ENCODE peak calls at places on chromosomes 2 and 18, in four cellular contexts. M, Y, B and R are unnamed samples.
A peak's percentile ranks its signal among the peaks of the same experiment; 100 is the strongest.

GRCh38 chr2:29532451-29532850 is 388.9 kb downstream of the ALK start:
- DNase-seq in M (no peak), Y (no peak), B (no peak), R (no peak)

GRCh38 chr2:226115102-226115831 is 684.4 kb downstream of the IRS1 start:
- DNase-seq in M (no peak), Y (peak; percentile 95), B (no peak), R (peak; percentile 89)

GRCh38 chr2:234081970-234082822 is 31.7 kb downstream of the SPP2 start:
- DNase-seq in M (no peak), Y (no peak), B (no peak), R (no peak)

GRCh38 chr2:9613291-9613690 is 17.5 kb downstream of the YWHAQ start:
- DNase-seq in M (no peak), Y (peak; percentile 84), B (no peak), R (peak; percentile 65)

GRCh38 chr18:12703714-12704113 is 872 bp downstream of the PSMG2 start:
- DNase-seq in M (no peak), Y (peak; percentile 74), B (no peak), R (no peak)

GRCh38 chr2:328761-329160 is 40.9 kb upstream of the ALKAL2 start:
- DNase-seq in M (no peak), Y (no peak), B (no peak), R (no peak)

GRCh38 chr2:126761981-126762878 is 106.3 kb downstream of the GYPC start:
- DNase-seq in M (peak; percentile 14), Y (no peak), B (no peak), R (no peak)

GRCh38 chr2:229586746-229587705 is 127.3 kb downstream of the DNER start:
- DNase-seq in M (peak; percentile 16), Y (peak; percentile 88), B (peak; percentile 70), R (peak; percentile 46)

GRCh38 chr18:8361941-8362471 is 247.2 kb upstream of the RAB12 start:
- DNase-seq in M (no peak), Y (no peak), B (no peak), R (no peak)

GRCh38 chr2:160719116-160719515 is 225.5 kb upstream of the RBMS1 start:
- DNase-seq in M (no peak), Y (peak; percentile 68), B (no peak), R (no peak)

GRCh38 chr2:54459037-54459441 is 2.9 kb downstream of the SPTBN1 start:
- DNase-seq in M (no peak), Y (peak; percentile 90), B (no peak), R (no peak)

GRCh38 chr2:8329660-8330622 is 351.9 kb upstream of the ID2 start:
- DNase-seq in M (no peak), Y (no peak), B (no peak), R (no peak)

GRCh38 chr2:150485871-150486538 is 1.5 kb downstream of the RND3 start:
- DNase-seq in M (no peak), Y (peak; percentile 92), B (peak; percentile 57), R (no peak)

GRCh38 chr2:173021939-173022371 is 53.7 kb upstream of the MAP3K20 start:
- DNase-seq in M (no peak), Y (peak; percentile 72), B (peak; percentile 49), R (no peak)

GRCh38 chr2:45011621-45012602 is 2.7 kb upstream of the SIX2 start:
- DNase-seq in M (no peak), Y (peak; percentile 28), B (no peak), R (no peak)

GRCh38 chr18:57497372-57498294 is 62.5 kb downstream of the ONECUT2 start:
- DNase-seq in M (no peak), Y (peak; percentile 62), B (no peak), R (peak; percentile 20)

GRCh38 chr2:191910518-191910917 is 63.6 kb upstream of the CAVIN2 start:
- DNase-seq in M (no peak), Y (peak; percentile 75), B (no peak), R (no peak)

GRCh38 chr2:8002765-8003393 is 679.0 kb upstream of the ID2 start:
- DNase-seq in M (no peak), Y (no peak), B (no peak), R (no peak)

GRCh38 chr2:18346364-18346763 is 214.1 kb downstream of the RDH14 start:
- DNase-seq in M (no peak), Y (no peak), B (no peak), R (no peak)